ENCODE peak calls at places on chromosome 16, in five cellular contexts. One of them, this sample, is unnamed.

GRCh38 chr16:2596747-2597559 is 59.1 kb downstream of the PDPK1 start:
- DNase-seq in BE2C: no peak
- DNase-seq in tibial nerve: no peak
- DNase-seq in activated T-cell treated with anti-CD3 and anti-CD28 coated beads for 48 hours: no peak
- DNase-seq in kidney glomerular epithelial cell: no peak
- DNase-seq in this sample: no peak

GRCh38 chr16:55949518-55949917 is 74.3 kb upstream of the CES5A start:
- DNase-seq in kidney glomerular epithelial cell: peak; percentile 18
- DNase-seq in BE2C: no peak
- DNase-seq in tibial nerve: no peak
- DNase-seq in activated T-cell treated with anti-CD3 and anti-CD28 coated beads for 48 hours: no peak
- DNase-seq in this sample: no peak

GRCh38 chr16:9138731-9139501 is 47.5 kb downstream of the HAPSTR1 start:
- DNase-seq in activated T-cell treated with anti-CD3 and anti-CD28 coated beads for 48 hours: peak; percentile 63
- DNase-seq in BE2C: peak; percentile 86
- DNase-seq in kidney glomerular epithelial cell: peak; percentile 3
- DNase-seq in tibial nerve: peak; percentile 19
- DNase-seq in this sample: peak; percentile 77

GRCh38 chr16:88686439-88687253 is at the start of gene SNAI3:
- DNase-seq in activated T-cell treated with anti-CD3 and anti-CD28 coated beads for 48 hours: peak; percentile 86
- DNase-seq in BE2C: peak; percentile 93
- DNase-seq in kidney glomerular epithelial cell: peak; percentile 35
- DNase-seq in tibial nerve: peak; percentile 44
- DNase-seq in this sample: peak; percentile 68

GRCh38 chr16:49129935-49130334 is 151.7 kb downstream of the CBLN1 start:
- DNase-seq in kidney glomerular epithelial cell: no peak
- DNase-seq in BE2C: no peak
- DNase-seq in activated T-cell treated with anti-CD3 and anti-CD28 coated beads for 48 hours: no peak
- DNase-seq in tibial nerve: no peak
- DNase-seq in this sample: peak; percentile 78

GRCh38 chr16:30065943-30066881 is 652 bp downstream of the ALDOA start:
- DNase-seq in kidney glomerular epithelial cell: no peak
- DNase-seq in tibial nerve: peak; percentile 35
- DNase-seq in activated T-cell treated with anti-CD3 and anti-CD28 coated beads for 48 hours: peak; percentile 31
- DNase-seq in BE2C: peak; percentile 32
- DNase-seq in this sample: no peak

GRCh38 chr16:75589301-75589700 is 23.1 kb downstream of the GABARAPL2 start:
- DNase-seq in tibial nerve: no peak
- DNase-seq in BE2C: no peak
- DNase-seq in activated T-cell treated with anti-CD3 and anti-CD28 coated beads for 48 hours: no peak
- DNase-seq in kidney glomerular epithelial cell: no peak
- DNase-seq in this sample: no peak

GRCh38 chr16:72051818-72052217 is 2.5 kb upstream of the HP start:
- DNase-seq in kidney glomerular epithelial cell: no peak
- DNase-seq in activated T-cell treated with anti-CD3 and anti-CD28 coated beads for 48 hours: no peak
- DNase-seq in tibial nerve: no peak
- DNase-seq in BE2C: no peak
- DNase-seq in this sample: no peak

GRCh38 chr16:80554037-80554436 is 13.2 kb downstream of the DYNLRB2 start:
- DNase-seq in BE2C: no peak
- DNase-seq in activated T-cell treated with anti-CD3 and anti-CD28 coated beads for 48 hours: no peak
- DNase-seq in tibial nerve: no peak
- DNase-seq in kidney glomerular epithelial cell: no peak
- DNase-seq in this sample: peak; percentile 98

This sample was measured in cerebellar cortex.